ENCODE peak calls at places on chromosomes 4 and X, in seven cellular contexts. R, B, P, Y, K, A and V are unnamed samples.

GRCh38 chr4:117400039-117400835 is 314.9 kb upstream of the TRAM1L1 start:
- DNase-seq in R (peak; percentile 68), K (no peak), A (no peak), P (peak; percentile 39), Y (no peak), B (no peak), V (no peak)

GRCh38 chrX:2374086-2374485 is 126.7 kb downstream of the DHRSX start:
- DNase-seq in A (no peak), P (peak; percentile 69), R (no peak), B (no peak), K (no peak), Y (no peak), V (no peak)

GRCh38 chrX:100973411-100973810 is 3.9 kb downstream of the ARL13A start:
- DNase-seq in K (no peak), P (peak; percentile 58), B (no peak), R (no peak), Y (no peak), A (no peak), V (no peak)

GRCh38 chrX:129719931-129720520 is 18.8 kb upstream of the XPNPEP2 start:
- DNase-seq in K (no peak), R (no peak), B (no peak), P (no peak), Y (no peak), A (no peak), V (no peak)

GRCh38 chrX:53373307-53373706 is 49.1 kb downstream of the SMC1A start:
- DNase-seq in K (no peak), R (no peak), A (no peak), P (no peak), Y (no peak), B (no peak), V (no peak)

GRCh38 chr4:57233391-57233790 is 123.2 kb upstream of the IGFBP7 start:
- DNase-seq in Y (no peak), P (peak; percentile 63), B (no peak), A (no peak), K (no peak), R (no peak), V (no peak)

GRCh38 chr4:141058739-141059507 is 74.3 kb downstream of the RNF150 start:
- DNase-seq in R (no peak), P (peak; percentile 43), B (no peak), K (no peak), Y (no peak), A (no peak), V (no peak)

GRCh38 chrX:108165349-108166111 is 74.0 kb downstream of the ATG4A start:
- DNase-seq in A (no peak), P (peak; percentile 68), K (no peak), Y (peak; percentile 22), R (peak; percentile 33), B (peak; percentile 17), V (no peak)

GRCh38 chrX:15493118-15494082 is at the start of gene PIR:
- DNase-seq in P (peak; percentile 80), B (peak; percentile 88), Y (peak; percentile 82), R (peak; percentile 80), K (peak; percentile 85), A (peak; percentile 89), V (peak; percentile 34)

DNA sequence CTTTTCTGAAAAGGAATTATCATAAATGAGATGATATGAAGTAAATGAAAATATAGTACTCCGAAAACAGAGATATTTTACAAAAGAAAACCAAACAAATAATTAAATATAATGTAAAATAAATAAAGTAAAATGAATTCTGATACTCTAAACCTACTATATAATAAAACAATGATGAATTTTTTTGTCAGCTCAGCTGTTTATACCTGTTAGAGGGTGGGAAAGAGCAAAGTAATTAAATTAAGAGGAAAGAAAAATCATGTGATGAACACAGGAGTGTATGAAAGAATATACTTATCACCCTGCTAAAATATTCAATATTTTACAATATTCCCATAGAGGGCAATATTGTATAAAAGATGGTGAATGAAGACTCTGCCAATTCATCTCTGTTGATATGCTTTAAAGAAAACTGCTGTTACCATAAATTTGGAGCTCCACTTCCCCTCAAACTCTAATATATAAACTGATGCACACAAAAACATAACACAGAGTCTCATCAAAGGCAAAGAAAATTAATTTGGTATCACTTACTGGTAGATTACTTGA is 6.5 kb upstream of the NDST4 start:
- DNase-seq in R (no peak), B (no peak), K (no peak), Y (no peak), P (peak; percentile 6), A (no peak), V (no peak)
- TF ChIP-seq CTCF in R (no peak), B (no peak), K (peak; percentile 30), Y (peak; percentile 47), P (no peak), A (peak; percentile 35), V (no peak)

GRCh38 chr4:68951806-68952585 is 392 bp upstream of the UGT2A3 start:
- DNase-seq in R (peak; percentile 39), P (no peak), A (no peak), K (no peak), Y (no peak), B (no peak), V (no peak)
- TF ChIP-seq CTCF in R (no peak), P (no peak), A (no peak), K (no peak), Y (no peak), B (no peak), V (no peak)

DNA sequence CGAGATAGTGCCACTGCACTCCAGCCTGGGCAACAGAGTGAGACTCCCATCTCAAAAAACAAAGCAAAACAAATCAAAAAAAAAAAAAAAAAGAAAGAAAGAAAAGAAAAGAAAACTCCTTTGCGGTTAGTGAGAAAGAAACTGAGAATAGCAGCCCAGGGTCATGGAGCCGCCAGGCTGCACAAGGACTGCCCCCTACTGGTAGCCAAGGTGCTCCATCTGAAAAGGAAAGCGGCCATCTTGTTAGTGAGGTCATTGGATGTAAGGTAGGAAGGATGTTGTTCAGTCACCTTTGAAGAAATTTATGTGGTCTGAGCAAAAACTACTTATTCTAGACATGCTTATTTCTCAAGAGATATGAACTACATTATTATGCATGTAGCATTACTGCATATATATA is 660.6 kb upstream of the TENM3 start:
- DNase-seq in R (no peak), P (no peak), K (no peak), Y (no peak), A (no peak), B (no peak), V (no peak)
- TF ChIP-seq CTCF in R (peak; percentile 24), P (peak; percentile 20), K (no peak), Y (peak; percentile 36), A (peak; percentile 8), B (no peak), V (no peak)

DNA sequence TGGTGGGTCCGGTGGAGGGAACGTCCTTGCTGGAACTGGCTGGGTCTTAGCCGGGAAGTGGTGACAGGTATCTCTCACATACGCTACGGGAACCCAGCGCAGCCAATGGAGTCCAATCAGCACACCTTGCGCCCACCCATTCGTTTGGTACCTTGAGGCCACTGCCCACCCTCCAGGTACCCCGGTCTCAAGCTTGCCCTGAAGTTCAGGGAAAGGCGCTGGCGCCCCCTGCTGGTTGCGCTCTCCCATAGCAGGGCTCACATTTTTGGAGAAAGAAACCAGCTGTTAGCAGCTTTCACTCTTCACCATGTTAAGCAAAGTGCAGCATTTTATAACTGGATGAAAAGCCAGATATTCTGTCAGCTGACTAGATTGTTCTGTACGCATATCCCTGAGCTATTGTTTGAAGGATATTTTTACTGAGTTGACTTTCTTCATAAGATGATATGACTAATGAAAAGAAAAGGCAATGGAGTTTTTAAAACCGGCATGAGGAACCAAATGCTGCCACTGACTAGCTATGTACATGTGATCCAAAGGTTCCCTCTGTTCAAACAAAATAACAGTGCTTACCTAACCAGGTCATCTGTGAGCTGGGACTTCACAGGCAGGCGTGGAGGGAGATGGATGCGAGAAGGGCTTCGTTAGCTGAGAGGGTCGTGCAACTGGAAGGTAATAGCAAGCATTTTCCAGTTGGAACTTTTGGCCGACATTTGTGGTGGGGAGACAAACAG is 43.7 kb downstream of the OTOP1 start:
- DNase-seq in P (peak; percentile 10), A (peak; percentile 28), B (no peak), R (peak; percentile 57), Y (peak; percentile 57), K (peak; percentile 48), V (no peak)
- TF ChIP-seq CTCF in P (peak; percentile 64), A (peak; percentile 91), B (peak; percentile 14), R (peak; percentile 91), Y (peak; percentile 85), K (peak; percentile 81), V (peak; percentile 44)

GRCh38 chr4:164384416-164384815 is 369.5 kb upstream of the SMIM31 start:
- DNase-seq in K (no peak), Y (no peak), P (no peak), A (no peak), B (no peak), R (no peak), V (no peak)

GRCh38 chr4:164379694-164380093 is 374.2 kb upstream of the SMIM31 start:
- DNase-seq in Y (no peak), A (no peak), K (no peak), B (no peak), P (no peak), R (no peak), V (no peak)

GRCh38 chr4:164381859-164382258 is 372.1 kb upstream of the SMIM31 start:
- DNase-seq in Y (no peak), A (no peak), P (no peak), B (no peak), R (no peak), K (no peak), V (no peak)

GRCh38 chr4:164383187-164384181 is 370.4 kb upstream of the SMIM31 start:
- DNase-seq in R (no peak), B (no peak), Y (peak; percentile 40), A (peak; percentile 42), P (peak; percentile 22), K (no peak), V (no peak)
- TF ChIP-seq CTCF in R (no peak), B (no peak), Y (peak; percentile 59), A (peak; percentile 42), P (no peak), K (no peak), V (no peak)

GRCh38 chr4:128782076-128782715 is 27.3 kb upstream of the JADE1 start:
- DNase-seq in K (no peak), A (no peak), R (peak; percentile 28), Y (no peak), B (peak; percentile 29), P (no peak), V (peak; percentile 37)
- TF ChIP-seq CTCF in K (peak; percentile 29), A (no peak), R (peak; percentile 65), Y (no peak), B (no peak), P (no peak), V (peak; percentile 49)

GRCh38 chrX:119778829-119779228 is 12.6 kb downstream of the RPL39 start:
- DNase-seq in P (no peak), B (no peak), R (no peak), Y (no peak), K (no peak), A (no peak), V (no peak)
- TF ChIP-seq CTCF in P (no peak), B (no peak), R (no peak), Y (no peak), K (no peak), A (no peak), V (no peak)